ENCODE peak calls at places on chromosomes 6 and 20, in six cellular contexts. One of them, this sample, is unnamed. For H3K4me1 and H3K27me3, the result is how much of the 10 kb centered on the place peaks cover.

GRCh38 chr6:104591573-104592334 is 268.0 kb downstream of the HACE1 start:
- DNase-seq in DND-41: no peak
- DNase-seq in pancreas: no peak
- DNase-seq in heart left ventricle: no peak
- DNase-seq in body of pancreas: no peak
- DNase-seq in stomach: no peak
- DNase-seq in this sample: no peak

GRCh38 chr6:44851176-44851575 is 463.7 kb downstream of the CDC5L start:
- DNase-seq in DND-41: no peak
- DNase-seq in pancreas: no peak
- DNase-seq in heart left ventricle: no peak
- DNase-seq in body of pancreas: no peak
- DNase-seq in stomach: no peak
- DNase-seq in this sample: no peak

GRCh38 chr20:34922654-34923381 is 32.8 kb downstream of the GSS start:
- DNase-seq in DND-41: no peak
- DNase-seq in pancreas: no peak
- DNase-seq in heart left ventricle: peak
- DNase-seq in body of pancreas: peak
- DNase-seq in stomach: peak
- DNase-seq in this sample: no peak

GRCh38 chr6:133740784-133741183 is 148.1 kb upstream of the TCF21 start:
- DNase-seq in DND-41: no peak
- DNase-seq in pancreas: no peak
- DNase-seq in heart left ventricle: no peak
- DNase-seq in body of pancreas: no peak
- DNase-seq in stomach: no peak
- DNase-seq in this sample: no peak

GRCh38 chr6:116385462-116385807 is 14.7 kb downstream of the DSE start:
- DNase-seq in DND-41: no peak
- DNase-seq in pancreas: no peak
- DNase-seq in heart left ventricle: peak
- DNase-seq in body of pancreas: no peak
- DNase-seq in stomach: no peak
- DNase-seq in this sample: no peak

GRCh38 chr6:43972915-43973304 is 154.3 kb downstream of the MRPL14 start:
- DNase-seq in DND-41: no peak
- DNase-seq in pancreas: peak
- DNase-seq in heart left ventricle: peak
- DNase-seq in body of pancreas: peak
- DNase-seq in stomach: peak
- DNase-seq in this sample: no peak

GRCh38 chr20:14948416-14948815 is 611.0 kb upstream of the FLRT3 start:
- DNase-seq in DND-41: no peak
- DNase-seq in pancreas: no peak
- DNase-seq in heart left ventricle: no peak
- DNase-seq in body of pancreas: no peak
- DNase-seq in stomach: no peak
- DNase-seq in this sample: no peak

GRCh38 chr6:114008331-114008730 is 37.4 kb upstream of the HDAC2 start:
- DNase-seq in DND-41: no peak
- DNase-seq in pancreas: no peak
- DNase-seq in heart left ventricle: no peak
- DNase-seq in body of pancreas: no peak
- DNase-seq in stomach: no peak
- DNase-seq in this sample: no peak

GRCh38 chr6:81565071-81565470 is 187.4 kb downstream of the TENT5A start:
- DNase-seq in DND-41: no peak
- DNase-seq in pancreas: no peak
- DNase-seq in heart left ventricle: no peak
- DNase-seq in body of pancreas: no peak
- DNase-seq in stomach: no peak
- DNase-seq in this sample: no peak

GRCh38 chr20:62356143-62356947 is 10.8 kb downstream of the LAMA5 start:
- DNase-seq in DND-41: no peak
- DNase-seq in pancreas: peak
- DNase-seq in heart left ventricle: peak
- DNase-seq in body of pancreas: no peak
- DNase-seq in stomach: no peak
- DNase-seq in this sample: no peak

GRCh38 chr20:62357681-62358080 is 9.4 kb downstream of the LAMA5 start:
- DNase-seq in DND-41: no peak
- DNase-seq in pancreas: peak
- DNase-seq in heart left ventricle: no peak
- DNase-seq in body of pancreas: no peak
- DNase-seq in stomach: no peak
- DNase-seq in this sample: no peak

GRCh38 chr20:62358171-62358719 is 8.9 kb downstream of the LAMA5 start:
- DNase-seq in DND-41: no peak
- DNase-seq in pancreas: peak
- DNase-seq in heart left ventricle: peak
- DNase-seq in body of pancreas: peak
- DNase-seq in stomach: peak
- DNase-seq in this sample: no peak

GRCh38 chr20:62355527-62356142 is 11.5 kb downstream of the LAMA5 start:
- DNase-seq in DND-41: no peak
- DNase-seq in pancreas: peak
- DNase-seq in heart left ventricle: peak
- DNase-seq in body of pancreas: peak
- DNase-seq in stomach: no peak
- DNase-seq in this sample: no peak

DNA sequence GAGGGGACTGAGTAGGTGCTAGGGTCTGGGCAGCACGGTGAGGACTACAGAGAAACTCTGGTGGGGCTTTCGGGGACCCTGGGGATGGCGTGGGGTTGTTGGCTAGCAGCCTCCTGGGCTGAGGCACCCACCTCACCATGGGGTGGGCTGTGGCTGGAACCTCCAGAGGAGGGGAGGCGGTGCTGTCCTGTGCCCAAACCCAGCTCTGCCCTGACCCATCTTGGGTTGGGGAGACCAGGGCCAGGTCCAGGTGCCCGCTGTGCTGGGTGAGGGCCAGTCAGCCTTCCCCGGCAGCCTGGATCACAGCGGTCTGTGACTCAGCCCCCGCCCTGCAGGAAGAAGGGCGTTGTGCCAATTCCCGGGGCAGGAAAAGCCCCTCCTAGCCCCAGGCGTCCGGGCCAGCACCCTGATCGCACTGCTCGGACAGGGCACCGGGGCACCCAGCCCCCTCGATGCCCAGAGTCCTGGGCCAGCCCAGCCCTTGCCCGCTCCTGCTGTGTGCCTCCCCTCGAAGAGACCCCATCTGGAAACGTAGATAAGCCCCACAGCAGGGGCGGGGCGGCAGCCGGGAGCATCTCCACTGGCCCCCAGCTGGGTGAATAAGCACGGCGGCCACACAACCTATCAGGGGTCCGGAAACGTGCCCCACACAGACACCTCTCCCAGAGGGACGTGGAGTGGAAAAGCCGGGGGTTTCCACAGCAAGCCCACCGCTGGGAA is 10.0 kb downstream of the LAMA5 start:
- DNase-seq in DND-41: no peak
- DNase-seq in pancreas: peak
- DNase-seq in heart left ventricle: peak
- DNase-seq in body of pancreas: peak
- DNase-seq in stomach: no peak
- DNase-seq in this sample: no peak
- H3K4me1 ChIP-seq in DND-41: under half
- H3K4me1 ChIP-seq in pancreas: under half
- H3K4me1 ChIP-seq in heart left ventricle: half or more
- H3K4me1 ChIP-seq in body of pancreas: half or more
- H3K4me1 ChIP-seq in stomach: half or more
- H3K4me1 ChIP-seq in this sample: under half

DNA sequence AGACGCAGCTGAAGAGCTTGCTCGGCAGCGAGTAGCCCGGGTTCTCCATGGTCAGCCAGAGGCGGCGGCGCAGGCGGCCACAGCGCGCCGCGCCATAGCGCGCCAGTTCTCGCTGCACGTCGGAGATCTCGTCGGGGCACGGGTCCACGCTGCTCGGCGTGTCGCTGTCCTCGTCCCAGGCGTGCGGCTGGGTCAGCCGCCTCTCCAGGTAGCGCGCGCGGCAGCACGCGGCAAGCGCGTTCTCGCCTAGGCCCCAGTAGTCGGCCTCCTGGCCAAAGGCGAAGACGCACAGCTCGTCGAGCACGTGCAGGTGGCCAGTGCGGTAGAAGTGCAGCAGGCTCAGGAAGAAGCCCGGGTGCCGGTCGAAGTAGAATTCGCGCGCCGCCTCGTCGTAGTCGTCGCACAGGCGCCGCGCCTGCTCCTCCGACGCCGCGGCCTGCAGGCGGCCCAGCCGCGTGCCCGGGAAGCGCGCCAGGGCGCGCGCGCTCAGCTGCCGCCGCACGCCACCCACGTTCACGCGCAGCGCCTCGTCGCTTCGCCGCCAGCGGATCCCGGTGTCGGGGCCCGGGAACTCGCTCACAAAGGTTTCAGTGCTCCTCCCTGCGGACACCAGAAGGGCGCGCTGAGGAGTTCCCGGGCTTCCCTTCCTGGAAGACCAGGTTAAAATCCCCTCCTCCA is 2.7 kb downstream of the KCNS1 start:
- DNase-seq in DND-41: no peak
- DNase-seq in pancreas: peak
- DNase-seq in heart left ventricle: no peak
- DNase-seq in body of pancreas: peak
- DNase-seq in stomach: peak
- DNase-seq in this sample: no peak
- TF ChIP-seq CTCF in DND-41: no peak
- TF ChIP-seq CTCF in pancreas: no peak
- TF ChIP-seq CTCF in heart left ventricle: no peak
- TF ChIP-seq CTCF in body of pancreas: no peak
- TF ChIP-seq CTCF in stomach: no peak
- TF ChIP-seq CTCF in this sample: no peak

GRCh38 chr20:46974669-46975434 is 80.2 kb downstream of the EYA2 start:
- DNase-seq in DND-41: no peak
- DNase-seq in pancreas: no peak
- DNase-seq in heart left ventricle: no peak
- DNase-seq in body of pancreas: no peak
- DNase-seq in stomach: no peak
- DNase-seq in this sample: no peak

GRCh38 chr20:46977909-46978588 is 83.4 kb downstream of the EYA2 start:
- DNase-seq in DND-41: no peak
- DNase-seq in pancreas: no peak
- DNase-seq in heart left ventricle: no peak
- DNase-seq in body of pancreas: no peak
- DNase-seq in stomach: no peak
- DNase-seq in this sample: no peak

GRCh38 chr20:46973801-46974200 is 79.2 kb downstream of the EYA2 start:
- DNase-seq in DND-41: no peak
- DNase-seq in pancreas: no peak
- DNase-seq in heart left ventricle: no peak
- DNase-seq in body of pancreas: no peak
- DNase-seq in stomach: no peak
- DNase-seq in this sample: no peak

GRCh38 chr20:46977204-46977603 is 82.6 kb downstream of the EYA2 start:
- DNase-seq in DND-41: no peak
- DNase-seq in pancreas: no peak
- DNase-seq in heart left ventricle: no peak
- DNase-seq in body of pancreas: no peak
- DNase-seq in stomach: no peak
- DNase-seq in this sample: no peak

GRCh38 chr20:46975976-46976375 is 81.3 kb downstream of the EYA2 start:
- DNase-seq in DND-41: no peak
- DNase-seq in pancreas: no peak
- DNase-seq in heart left ventricle: no peak
- DNase-seq in body of pancreas: no peak
- DNase-seq in stomach: no peak
- DNase-seq in this sample: no peak
- H3K27me3 ChIP-seq in DND-41: under half
- H3K27me3 ChIP-seq in pancreas: under half
- H3K27me3 ChIP-seq in heart left ventricle: under half
- H3K27me3 ChIP-seq in body of pancreas: under half
- H3K27me3 ChIP-seq in stomach: under half
- H3K27me3 ChIP-seq in this sample: under half

DNA sequence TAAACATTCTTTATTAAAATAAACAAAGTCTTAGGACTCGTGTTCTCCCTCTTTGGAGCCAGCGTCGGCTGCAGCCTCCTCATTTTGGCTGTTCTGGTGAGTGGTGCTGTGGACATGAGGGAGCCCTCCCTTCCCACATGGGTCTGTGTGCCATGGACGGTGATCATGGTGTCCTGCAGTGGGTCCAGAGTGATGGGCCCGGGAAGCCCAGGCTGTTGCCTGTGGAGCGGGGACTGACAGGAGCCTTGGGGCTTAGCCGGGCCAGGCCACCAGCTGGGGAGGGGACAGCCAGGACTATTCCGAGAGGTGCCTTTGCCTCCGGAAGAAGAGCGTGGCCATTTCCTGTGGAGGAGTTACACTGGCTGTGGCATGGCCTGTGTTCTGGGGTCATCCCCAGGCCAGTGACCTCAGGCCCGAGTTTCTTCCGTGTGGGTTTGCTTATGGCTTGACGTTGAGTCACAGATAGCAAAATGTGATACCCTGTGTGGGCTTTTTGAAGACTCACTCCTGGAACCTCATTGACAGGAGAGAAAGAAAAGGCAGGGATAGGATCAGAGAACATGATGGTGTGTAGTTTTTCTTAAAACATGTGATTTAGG is 153.4 kb downstream of the DTNBP1 start:
- DNase-seq in DND-41: no peak
- DNase-seq in pancreas: no peak
- DNase-seq in heart left ventricle: no peak
- DNase-seq in body of pancreas: no peak
- DNase-seq in stomach: no peak
- DNase-seq in this sample: no peak
- H3K4me1 ChIP-seq in DND-41: under half
- H3K4me1 ChIP-seq in pancreas: under half
- H3K4me1 ChIP-seq in heart left ventricle: under half
- H3K4me1 ChIP-seq in body of pancreas: under half
- H3K4me1 ChIP-seq in stomach: under half
- H3K4me1 ChIP-seq in this sample: under half

GRCh38 chr6:149472241-149472640 is 12.6 kb downstream of the ZC3H12D start:
- DNase-seq in DND-41: no peak
- DNase-seq in pancreas: no peak
- DNase-seq in heart left ventricle: no peak
- DNase-seq in body of pancreas: no peak
- DNase-seq in stomach: no peak
- DNase-seq in this sample: no peak
- TF ChIP-seq CTCF in DND-41: no peak
- TF ChIP-seq CTCF in pancreas: no peak
- TF ChIP-seq CTCF in heart left ventricle: no peak
- TF ChIP-seq CTCF in body of pancreas: no peak
- TF ChIP-seq CTCF in stomach: no peak
- TF ChIP-seq CTCF in this sample: no peak

GRCh38 chr6:2643935-2644539 is 106.7 kb downstream of the MYLK4 start:
- DNase-seq in DND-41: no peak
- DNase-seq in pancreas: no peak
- DNase-seq in heart left ventricle: no peak
- DNase-seq in body of pancreas: no peak
- DNase-seq in stomach: no peak
- DNase-seq in this sample: no peak
- H3K27me3 ChIP-seq in DND-41: under half
- H3K27me3 ChIP-seq in pancreas: under half
- H3K27me3 ChIP-seq in heart left ventricle: under half
- H3K27me3 ChIP-seq in body of pancreas: under half
- H3K27me3 ChIP-seq in stomach: under half
- H3K27me3 ChIP-seq in this sample: under half